ENCODE peak calls at places on chromosomes 3 and 15, in seven cellular contexts. A is neuronal stem cell, C is mesenchymal stem cell, P is H9, T is H1, E is trophoblast cell, S is IMR-90. N is an unnamed sample.

GRCh38 chr3:63228677-63229076 is 49.4 kb upstream of the SYNPR start:
- DNase-seq in A (peak; percentile 14), C (peak; percentile 17), P (peak; percentile 55), T (no peak), E (peak; percentile 64), S (peak; percentile 12), N (peak; percentile 75)

GRCh38 chr15:38991126-38991525 is 426.5 kb upstream of the RASGRP1 start:
- DNase-seq in A (peak; percentile 23), C (peak; percentile 64), P (no peak), T (no peak), E (peak; percentile 71), S (peak; percentile 56), N (peak; percentile 73)

GRCh38 chr15:50970524-50970923 is 62.0 kb downstream of the AP4E1 start:
- DNase-seq in A (no peak), C (no peak), P (no peak), T (no peak), E (no peak), S (no peak), N (no peak)

GRCh38 chr3:61730058-61730457 is 168.7 kb downstream of the PTPRG start:
- DNase-seq in A (no peak), C (no peak), P (no peak), T (no peak), E (no peak), S (no peak), N (no peak)

GRCh38 chr15:38872732-38873131 is 308.1 kb upstream of the RASGRP1 start:
- DNase-seq in A (no peak), C (no peak), P (peak; percentile 46), T (no peak), E (no peak), S (no peak), N (no peak)

GRCh38 chr3:170563712-170564423 is 22.0 kb downstream of the SLC7A14 start:
- DNase-seq in A (no peak), C (peak; percentile 84), P (no peak), T (no peak), E (no peak), S (peak; percentile 82), N (no peak)

GRCh38 chr15:51647128-51647562 is 24.6 kb upstream of the DMXL2 start:
- DNase-seq in A (no peak), C (peak; percentile 35), P (no peak), T (no peak), E (peak; percentile 21), S (peak; percentile 43), N (no peak)

GRCh38 chr3:99128740-99129505 is 227.4 kb upstream of the DCBLD2 start:
- DNase-seq in A (no peak), C (peak; percentile 96), P (no peak), T (no peak), E (peak; percentile 53), S (peak; percentile 97), N (peak; percentile 37)

GRCh38 chr3:32340639-32341365 is 50.9 kb upstream of the CMTM7 start:
- DNase-seq in A (no peak), C (no peak), P (no peak), T (no peak), E (no peak), S (no peak), N (no peak)

DNA sequence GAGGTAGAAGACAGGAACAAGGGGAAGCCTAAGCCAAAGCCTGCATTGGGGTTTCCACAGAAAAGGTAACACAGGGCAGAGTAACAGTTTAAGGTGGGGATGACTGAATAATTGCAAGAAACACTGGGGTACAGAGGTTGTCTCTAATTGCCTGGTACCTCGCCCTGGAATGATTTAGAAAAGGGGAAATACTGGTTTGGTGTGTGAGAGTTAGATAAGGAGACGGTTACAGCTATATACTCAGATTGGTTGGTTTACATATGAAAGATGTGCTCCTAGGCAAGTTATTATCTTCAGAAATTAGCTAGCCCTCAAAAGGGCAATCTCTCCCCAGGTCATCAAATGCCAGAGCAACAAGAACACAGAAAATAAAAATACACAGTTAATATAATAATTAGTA is 58.8 kb downstream of the SMARCC1 start:
- DNase-seq in A (no peak), C (no peak), P (no peak), T (no peak), E (no peak), S (no peak), N (no peak)
- H2AK5ac ChIP-seq in A (no peak overlapping the region), C (no peak overlapping the region), P (no peak overlapping the region), T (no peak overlapping the region), E (no peak overlapping the region), S (no peak overlapping the region), N (no peak overlapping the region)

GRCh38 chr3:51680196-51680595 is 9.1 kb downstream of the TEX264 start:
- DNase-seq in A (no peak), C (no peak), P (no peak), T (no peak), E (no peak), S (no peak), N (no peak)
- H3K23ac ChIP-seq in A (no peak overlapping the region), C (no peak overlapping the region), P (no peak overlapping the region), T (no peak overlapping the region), E (no peak overlapping the region), S (no peak overlapping the region), N (no peak overlapping the region)

GRCh38 chr3:129796146-129796545 is 97.4 kb downstream of the TMCC1 start:
- DNase-seq in A (no peak), C (no peak), P (no peak), T (no peak), E (peak; percentile 73), S (no peak), N (no peak)
- H2AK5ac ChIP-seq in A (no peak overlapping the region), C (peak overlapping the region; percentile 84), P (no peak overlapping the region), T (no peak overlapping the region), E (no peak overlapping the region), S (no peak overlapping the region), N (no peak overlapping the region)

DNA sequence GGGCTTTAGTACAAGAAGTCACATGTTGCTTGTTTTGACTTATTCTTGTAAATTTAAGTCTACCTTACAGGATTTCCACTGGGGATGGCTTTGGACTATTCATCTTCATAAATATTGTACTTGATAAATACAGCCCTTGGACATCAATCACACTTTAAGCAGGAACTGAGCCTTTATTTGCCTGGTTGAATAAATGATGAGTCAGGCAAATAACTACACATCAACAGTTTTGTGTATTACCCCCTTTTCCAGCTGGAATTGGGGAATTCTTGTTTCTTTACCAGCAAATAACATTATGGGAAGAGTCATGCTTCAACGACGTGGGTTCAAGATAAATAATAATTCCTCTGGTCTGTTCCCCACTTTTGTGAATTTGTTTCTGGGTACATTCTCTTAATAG is 286.0 kb downstream of the CNTN3 start:
- DNase-seq in A (no peak), C (no peak), P (no peak), T (no peak), E (no peak), S (no peak), N (no peak)
- H3K23ac ChIP-seq in A (no peak overlapping the region), C (no peak overlapping the region), P (no peak overlapping the region), T (no peak overlapping the region), E (no peak overlapping the region), S (no peak overlapping the region), N (no peak overlapping the region)

GRCh38 chr15:62895139-62895866 is 147.2 kb upstream of the TPM1 start:
- DNase-seq in A (no peak), C (peak; percentile 86), P (no peak), T (no peak), E (peak; percentile 68), S (peak; percentile 88), N (no peak)
- H2AK5ac ChIP-seq in A (no peak overlapping the region), C (peak overlapping the region; percentile 95), P (no peak overlapping the region), T (no peak overlapping the region), E (peak overlapping the region; percentile 100), S (peak overlapping the region; percentile 100), N (no peak overlapping the region)

GRCh38 chr3:100813828-100814227 is 104.5 kb downstream of the TFG start:
- DNase-seq in A (no peak), C (no peak), P (no peak), T (no peak), E (no peak), S (peak; percentile 10), N (no peak)
- H3K23ac ChIP-seq in A (no peak overlapping the region), C (no peak overlapping the region), P (no peak overlapping the region), T (no peak overlapping the region), E (no peak overlapping the region), S (no peak overlapping the region), N (no peak overlapping the region)

GRCh38 chr3:36475593-36475992 is 95.3 kb downstream of the STAC start:
- DNase-seq in A (no peak), C (no peak), P (no peak), T (no peak), E (no peak), S (no peak), N (no peak)
- H2AK5ac ChIP-seq in A (no peak overlapping the region), C (no peak overlapping the region), P (no peak overlapping the region), T (no peak overlapping the region), E (no peak overlapping the region), S (no peak overlapping the region), N (no peak overlapping the region)

N was measured in mesendoderm.